ENCODE peak calls at places on chromosomes 4 and X, in four cellular contexts. U, G, L and D are unnamed samples.

GRCh38 chr4:110249687-110250387 is 51.4 kb upstream of the ELOVL6 start:
- DNase-seq in L (no peak), U (peak; percentile 5), G (no peak), D (peak; percentile 38)

GRCh38 chr4:109046549-109047171 is 255.8 kb downstream of the COL25A1 start:
- DNase-seq in L (peak; percentile 0), U (no peak), G (no peak), D (no peak)

GRCh38 chr4:82733636-82734035 is 65.0 kb downstream of the SCD5 start:
- DNase-seq in U (no peak), L (no peak), G (no peak), D (peak; percentile 92)

GRCh38 chrX:137575596-137576255 is 9.8 kb downstream of the ZIC3 start:
- DNase-seq in L (no peak), U (no peak), G (no peak), D (no peak)

GRCh38 chr4:127479031-127479622 is 153.6 kb upstream of the INTU start:
- DNase-seq in G (peak; percentile 50), U (peak; percentile 61), L (peak; percentile 5), D (peak; percentile 1)

GRCh38 chr4:112801341-112801740 is 164.4 kb downstream of the LARP7 start:
- DNase-seq in U (no peak), L (no peak), G (no peak), D (no peak)

GRCh38 chr4:2637956-2638552 is 101.6 kb downstream of the FAM193A start:
- DNase-seq in U (no peak), G (no peak), L (no peak), D (no peak)

GRCh38 chr4:40992472-40993298 is 221.7 kb downstream of the APBB2 start:
- DNase-seq in L (no peak), G (no peak), U (peak; percentile 56), D (peak; percentile 79)

GRCh38 chrX:136822337-136823095 is 41.8 kb upstream of the ARHGEF6 start:
- DNase-seq in U (no peak), L (no peak), G (no peak), D (no peak)

GRCh38 chr4:185682236-185682635 is 129.8 kb downstream of the SORBS2 start:
- DNase-seq in L (no peak), U (no peak), G (no peak), D (peak; percentile 46)

GRCh38 chrX:40729923-40730584 is 5.3 kb downstream of the MED14 start:
- DNase-seq in G (no peak), L (no peak), U (no peak), D (no peak)

GRCh38 chr4:6918345-6918744 is 8.7 kb downstream of the TBC1D14 start:
- DNase-seq in U (no peak), G (no peak), L (no peak), D (no peak)

GRCh38 chr4:19983072-19983471 is 268.6 kb upstream of the SLIT2 start:
- DNase-seq in G (no peak), L (no peak), U (peak; percentile 55), D (peak; percentile 51)

GRCh38 chr4:122739174-122739573 is 6.7 kb downstream of the BBS12 start:
- DNase-seq in U (no peak), G (no peak), L (no peak), D (peak; percentile 83)

GRCh38 chrX:123731987-123732678 is 719 bp downstream of the THOC2 start:
- DNase-seq in U (peak; percentile 14), L (no peak), G (no peak), D (no peak)

GRCh38 chr4:1449475-1449832 is 43.2 kb upstream of the NKX1-1 start:
- DNase-seq in L (no peak), U (no peak), G (no peak), D (no peak)

GRCh38 chr4:4888695-4889094 is 29.2 kb downstream of the MSX1 start:
- DNase-seq in L (no peak), U (no peak), G (no peak), D (no peak)

GRCh38 chrX:12999422-12999821 is 24.5 kb downstream of the TMSB4X start:
- DNase-seq in U (peak; percentile 12), L (no peak), G (peak; percentile 71), D (no peak)

GRCh38 chrX:24334473-24334872 is 20.6 kb upstream of the SUPT20HL2 start:
- DNase-seq in U (no peak), G (no peak), L (no peak), D (peak; percentile 23)

GRCh38 chr4:11119474-11119873 is 309.2 kb downstream of the HS3ST1 start:
- DNase-seq in U (no peak), L (no peak), G (no peak), D (no peak)

GRCh38 chr4:94766856-94767255 is 9.1 kb downstream of the BMPR1B start:
- DNase-seq in U (no peak), G (no peak), L (no peak), D (peak; percentile 82)

GRCh38 chr4:72171761-72172160 is 140.0 kb downstream of the NPFFR2 start:
- DNase-seq in U (no peak), L (no peak), G (no peak), D (no peak)

GRCh38 chrX:131735127-131735526 is 191.3 kb downstream of the OR13H1 start:
- DNase-seq in U (no peak), L (no peak), G (peak; percentile 34), D (peak; percentile 51)

GRCh38 chr4:182454440-182455013 is 211.3 kb downstream of the TENM3 start:
- DNase-seq in U (no peak), L (no peak), G (no peak), D (no peak)

GRCh38 chr4:141255016-141255415 is 34.3 kb downstream of the ZNF330 start:
- DNase-seq in U (no peak), L (no peak), G (no peak), D (no peak)

GRCh38 chr4:185811509-185812364 is at the start of gene SORBS2:
- DNase-seq in G (peak; percentile 50), U (peak; percentile 9), L (peak; percentile 81), D (peak; percentile 70)

GRCh38 chrX:108439434-108439883 is at the start of gene COL4A5:
- DNase-seq in U (peak; percentile 67), G (peak; percentile 69), L (peak; percentile 84), D (peak; percentile 93)

GRCh38 chrX:123331349-123331748 is 147.3 kb downstream of the GRIA3 start:
- DNase-seq in G (no peak), L (no peak), U (no peak), D (no peak)

GRCh38 chrX:50765986-50766385 is 48.0 kb downstream of the SHROOM4 start:
- DNase-seq in U (no peak), L (no peak), G (no peak), D (no peak)

GRCh38 chr4:95377511-95377910 is 171.3 kb downstream of the UNC5C start:
- DNase-seq in G (no peak), U (no peak), L (no peak), D (no peak)

GRCh38 chr4:8577046-8577445 is 3.1 kb upstream of the GPR78 start:
- DNase-seq in U (no peak), G (no peak), L (no peak), D (no peak)

GRCh38 chrX:134801267-134801666 is 143.0 kb upstream of the PLAC1 start:
- DNase-seq in G (no peak), L (peak; percentile 32), U (peak; percentile 21), D (no peak)

GRCh38 chr4:4496604-4497372 is 45.1 kb downstream of the STX18 start:
- DNase-seq in G (no peak), L (no peak), U (no peak), D (no peak)

GRCh38 chr4:27861802-27862201 is 1001.2 kb downstream of the STIM2 start:
- DNase-seq in G (peak; percentile 80), U (no peak), L (no peak), D (peak; percentile 39)

GRCh38 chr4:10960386-10960785 is 275.8 kb upstream of the CLNK start:
- DNase-seq in G (no peak), U (no peak), L (no peak), D (no peak)

GRCh38 chr4:103002551-103002950 is 17.0 kb downstream of the SLC9B1 start:
- DNase-seq in U (no peak), L (no peak), G (no peak), D (peak; percentile 12)

DNA sequence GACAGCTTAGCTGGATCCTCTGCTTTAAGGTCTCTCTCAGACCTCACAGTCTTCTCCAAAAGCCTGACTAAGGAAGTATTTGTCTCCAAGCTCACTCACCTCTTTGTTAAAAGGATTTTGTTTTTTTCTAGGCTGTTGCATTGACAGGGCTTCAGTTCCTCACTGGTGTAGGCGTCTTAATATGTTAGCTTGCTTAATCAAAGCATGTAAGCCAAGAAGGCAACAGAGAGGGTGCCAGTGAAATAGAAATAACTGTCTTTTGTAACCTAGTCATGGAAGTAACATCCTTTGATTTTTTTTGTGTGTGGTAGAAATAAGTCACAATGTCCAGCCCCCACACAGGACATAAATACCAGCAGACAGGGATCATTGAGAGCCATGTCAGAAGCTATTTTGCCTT is 58.8 kb downstream of the FIP1L1 start:
- DNase-seq in L (no peak), G (no peak), U (no peak), D (no peak)
- H3K36me3 ChIP-seq in L (peaks cover 1% of the 10 kb centered on the region), G (no peaks in the 10 kb centered on the region), U (no peaks in the 10 kb centered on the region), D (peaks cover 14% of the 10 kb centered on the region)

GRCh38 chr4:107669068-107669467 is 51.0 kb downstream of the PAPSS1 start:
- DNase-seq in G (no peak), U (no peak), L (peak; percentile 3), D (no peak)

GRCh38 chr4:107665001-107665400 is 55.0 kb downstream of the PAPSS1 start:
- DNase-seq in G (no peak), U (no peak), L (no peak), D (no peak)

GRCh38 chr4:107666134-107666533 is 53.9 kb downstream of the PAPSS1 start:
- DNase-seq in G (no peak), L (peak; percentile 10), U (peak; percentile 54), D (no peak)
- TF ChIP-seq CTCF in G (peak; percentile 27), L (peak; percentile 46), U (peak; percentile 52), D (peak; percentile 8)

DNA sequence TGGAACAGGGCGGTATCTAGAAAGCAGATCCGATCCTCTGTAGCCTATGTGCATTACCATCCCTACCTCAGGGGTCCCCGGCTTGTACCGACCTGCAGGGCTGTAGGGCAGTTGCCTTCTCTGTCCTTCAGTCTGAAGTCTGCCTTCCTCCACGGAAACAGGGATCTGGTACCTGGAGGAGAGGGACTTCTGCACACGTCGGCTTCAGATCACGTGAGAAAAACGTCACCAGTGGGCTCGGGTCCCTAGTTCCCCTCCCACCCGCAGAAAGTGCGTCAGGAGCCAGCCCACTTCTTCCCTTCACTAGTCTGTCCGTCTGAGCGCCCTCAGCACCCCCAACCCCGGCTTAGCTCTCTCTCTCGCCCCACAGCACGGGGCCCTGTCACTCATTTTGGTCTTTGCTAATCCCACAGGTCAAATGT is at the start of gene TCEAL5:
- DNase-seq in U (no peak), G (no peak), L (no peak), D (no peak)
- TF ChIP-seq EZH2 in U (no peak), G (no peak), L (no peak), D (peak; percentile 25)

GRCh38 chr4:25857851-25858400 is 4.9 kb downstream of the SEL1L3 start:
- DNase-seq in G (no peak), U (no peak), L (no peak), D (no peak)
- H3K36me3 ChIP-seq in G (no peaks in the 10 kb centered on the region), U (no peaks in the 10 kb centered on the region), L (no peaks in the 10 kb centered on the region), D (no peaks in the 10 kb centered on the region)